ENCODE peak calls at places on chromosomes 16 and 17, in six cellular contexts. E, M, U, Q, K and W are unnamed samples.

GRCh38 chr16:82769845-82770244 is 143.1 kb downstream of the CDH13 start:
- DNase-seq in E (no peak), K (no peak), M (no peak), U (no peak), Q (no peak), W (no peak)

GRCh38 chr16:66996324-66996982 is 8.1 kb downstream of the CES4A start:
- DNase-seq in E (no peak), M (no peak), U (peak), Q (peak), K (no peak), W (peak)

GRCh38 chr17:74822329-74823175 is 37.1 kb downstream of the GRIN2C start:
- DNase-seq in M (no peak), K (no peak), E (no peak), U (no peak), Q (no peak), W (no peak)

GRCh38 chr16:82627811-82628339 is 1.1 kb downstream of the CDH13 start:
- DNase-seq in U (peak), Q (peak), M (no peak), K (no peak), E (peak), W (no peak)

GRCh38 chr17:55769625-55770000 is 18.8 kb downstream of the PCTP start:
- DNase-seq in M (no peak), E (no peak), U (peak), Q (peak), K (no peak), W (peak)

GRCh38 chr16:47697826-47698225 is 236.7 kb downstream of the PHKB start:
- DNase-seq in E (no peak), U (no peak), K (no peak), M (no peak), Q (no peak), W (no peak)

GRCh38 chr16:85812811-85813700 is 13.6 kb downstream of the COX4I1 start:
- DNase-seq in K (no peak), E (no peak), U (no peak), M (no peak), Q (no peak), W (no peak)

GRCh38 chr17:81999975-82000802 is 22.5 kb downstream of the CENPX start:
- DNase-seq in K (no peak), U (no peak), M (no peak), Q (no peak), E (no peak), W (no peak)

GRCh38 chr16:53417011-53417410 is 17.3 kb upstream of the RBL2 start:
- DNase-seq in Q (peak), E (no peak), U (no peak), K (no peak), M (no peak), W (no peak)

GRCh38 chr17:46832945-46833839 is 14.7 kb upstream of the WNT3 start:
- DNase-seq in K (no peak), M (no peak), E (peak), Q (peak), U (peak), W (no peak)

GRCh38 chr17:14373587-14374259 is 72.8 kb downstream of the HS3ST3B1 start:
- DNase-seq in U (no peak), E (no peak), M (no peak), K (no peak), Q (peak), W (peak)

GRCh38 chr16:19417640-19418039 is at the start of gene TMC5:
- DNase-seq in Q (no peak), M (no peak), U (no peak), K (no peak), E (no peak), W (no peak)

GRCh38 chr17:70040336-70040735 is 34.7 kb upstream of the KCNJ16 start:
- DNase-seq in U (peak), K (no peak), Q (peak), M (no peak), E (no peak), W (no peak)

GRCh38 chr17:28485049-28485448 is 11.6 kb downstream of the SLC13A2 start:
- DNase-seq in U (no peak), E (no peak), Q (no peak), K (no peak), M (no peak), W (no peak)

GRCh38 chr16:23771027-23771426 is 16.2 kb downstream of the CHP2 start:
- DNase-seq in Q (peak), M (no peak), U (peak), K (no peak), E (no peak), W (no peak)

GRCh38 chr17:82684207-82684903 is 14.1 kb downstream of the RAB40B start:
- DNase-seq in M (no peak), E (no peak), Q (peak), K (no peak), U (peak), W (peak)

GRCh38 chr17:74325743-74326379 is at the start of gene KIF19:
- DNase-seq in Q (peak), E (peak), U (no peak), K (peak), M (no peak), W (peak)

GRCh38 chr17:35486920-35487727 is 38.6 kb upstream of the SLFN13 start:
- DNase-seq in E (no peak), K (no peak), M (no peak), U (no peak), Q (peak), W (peak)

GRCh38 chr17:3665834-3666233 is 2.5 kb downstream of the TAX1BP3 start:
- DNase-seq in K (no peak), E (no peak), U (no peak), Q (no peak), M (no peak), W (no peak)

GRCh38 chr17:74011963-74012362 is 191.5 kb upstream of the RPL38 start:
- DNase-seq in Q (no peak), E (no peak), M (no peak), K (peak), U (no peak), W (peak)

GRCh38 chr17:4506180-4506814 is 7.6 kb downstream of the SPNS2 start:
- DNase-seq in E (no peak), K (no peak), U (no peak), Q (no peak), M (no peak), W (no peak)

GRCh38 chr17:68195667-68196393 is 52.0 kb upstream of the AMZ2 start:
- DNase-seq in E (peak), U (peak), M (no peak), Q (no peak), K (peak), W (peak)

GRCh38 chr17:2173005-2173404 is 118.1 kb downstream of the HIC1 start:
- DNase-seq in E (no peak), U (no peak), Q (peak), K (no peak), M (no peak), W (no peak)

GRCh38 chr17:17495448-17496188 is 577 bp downstream of the RASD1 start:
- DNase-seq in U (peak), E (peak), Q (peak), M (no peak), K (no peak), W (peak)

GRCh38 chr16:380837-381787 is 666 bp downstream of the PGAP6 start:
- DNase-seq in Q (peak), K (peak), M (no peak), E (peak), U (no peak), W (peak)

GRCh38 chr17:48908853-48909394 is 717 bp downstream of the UBE2Z start:
- DNase-seq in Q (peak), M (peak), K (peak), U (peak), E (peak), W (peak)

GRCh38 chr16:85164838-85165516 is 52.7 kb upstream of the CIBAR2 start:
- DNase-seq in M (no peak), K (no peak), U (no peak), Q (no peak), E (no peak), W (no peak)

GRCh38 chr17:35286120-35286781 is 43.4 kb downstream of the SLFN5 start:
- DNase-seq in M (no peak), U (peak), K (no peak), E (no peak), Q (no peak), W (no peak)

GRCh38 chr17:77184474-77184873 is 43.7 kb downstream of the SEC14L1 start:
- DNase-seq in Q (peak), M (no peak), K (peak), U (no peak), E (no peak), W (no peak)

GRCh38 chr17:77182773-77183172 is 42.0 kb downstream of the SEC14L1 start:
- DNase-seq in K (no peak), M (no peak), U (no peak), E (no peak), Q (no peak), W (no peak)

GRCh38 chr17:77185137-77185536 is 44.4 kb downstream of the SEC14L1 start:
- DNase-seq in K (no peak), E (peak), Q (peak), U (peak), M (no peak), W (no peak)

GRCh38 chr17:77180503-77181330 is 39.9 kb downstream of the SEC14L1 start:
- DNase-seq in M (no peak), E (no peak), Q (no peak), U (no peak), K (no peak), W (no peak)

GRCh38 chr17:77182205-77182604 is 41.4 kb downstream of the SEC14L1 start:
- DNase-seq in M (no peak), E (no peak), Q (no peak), K (no peak), U (no peak), W (no peak)
- TF ChIP-seq EZH2phosphoT487 in M (no peak), E (no peak), Q (no peak), K (no peak), U (no peak), W (no peak)

GRCh38 chr16:14168146-14168545 is 97.0 kb downstream of the MRTFB start:
- DNase-seq in Q (no peak), U (no peak), K (no peak), M (no peak), E (no peak), W (no peak)

DNA sequence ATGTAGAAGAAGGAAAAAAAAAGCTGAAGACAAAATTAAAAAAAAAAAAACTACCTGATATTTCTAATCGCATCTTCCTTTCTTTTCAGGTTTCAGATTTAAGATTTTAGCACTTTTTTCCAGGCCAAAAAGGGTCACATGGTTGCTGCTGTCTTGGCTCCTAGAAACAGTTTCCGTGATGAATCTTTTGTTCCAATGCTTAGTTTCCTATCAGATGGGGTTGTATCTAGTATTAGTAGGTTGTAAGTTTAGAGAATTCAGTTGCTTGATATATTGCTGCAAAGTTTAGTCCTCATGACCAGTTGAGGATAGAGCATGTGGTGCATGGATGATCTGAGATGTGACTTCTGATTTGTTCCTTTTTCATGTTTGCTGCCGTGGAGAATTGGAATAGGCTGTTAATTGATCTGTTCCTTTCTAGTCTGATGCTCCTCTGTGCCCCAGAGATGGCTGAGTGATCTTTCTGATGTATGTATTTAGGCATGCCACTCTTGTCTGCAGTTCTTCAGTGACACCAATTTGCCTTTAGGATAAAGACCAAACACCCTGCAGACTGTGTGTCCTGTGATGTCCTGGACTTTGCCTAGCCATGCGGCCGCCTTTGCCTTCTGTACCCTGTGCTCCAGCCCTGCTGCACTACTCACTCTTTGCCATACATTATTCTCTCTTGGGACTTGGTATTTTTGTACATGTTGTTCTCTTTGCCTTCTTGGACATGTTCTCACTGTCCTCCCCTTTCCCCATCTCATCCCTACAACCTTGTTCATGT is 94.0 kb downstream of the MRTFB start:
- DNase-seq in K (no peak), M (no peak), Q (no peak), U (no peak), E (no peak), W (peak)
- TF ChIP-seq EZH2phosphoT487 in K (no peak), M (no peak), Q (no peak), U (no peak), E (no peak), W (no peak)

GRCh38 chr17:61479493-61480413 is 27.5 kb downstream of the TBX4 start:
- DNase-seq in Q (no peak), E (no peak), U (no peak), M (no peak), K (no peak), W (peak)
- TF ChIP-seq EZH2phosphoT487 in Q (no peak), E (no peak), U (no peak), M (no peak), K (no peak), W (no peak)

DNA sequence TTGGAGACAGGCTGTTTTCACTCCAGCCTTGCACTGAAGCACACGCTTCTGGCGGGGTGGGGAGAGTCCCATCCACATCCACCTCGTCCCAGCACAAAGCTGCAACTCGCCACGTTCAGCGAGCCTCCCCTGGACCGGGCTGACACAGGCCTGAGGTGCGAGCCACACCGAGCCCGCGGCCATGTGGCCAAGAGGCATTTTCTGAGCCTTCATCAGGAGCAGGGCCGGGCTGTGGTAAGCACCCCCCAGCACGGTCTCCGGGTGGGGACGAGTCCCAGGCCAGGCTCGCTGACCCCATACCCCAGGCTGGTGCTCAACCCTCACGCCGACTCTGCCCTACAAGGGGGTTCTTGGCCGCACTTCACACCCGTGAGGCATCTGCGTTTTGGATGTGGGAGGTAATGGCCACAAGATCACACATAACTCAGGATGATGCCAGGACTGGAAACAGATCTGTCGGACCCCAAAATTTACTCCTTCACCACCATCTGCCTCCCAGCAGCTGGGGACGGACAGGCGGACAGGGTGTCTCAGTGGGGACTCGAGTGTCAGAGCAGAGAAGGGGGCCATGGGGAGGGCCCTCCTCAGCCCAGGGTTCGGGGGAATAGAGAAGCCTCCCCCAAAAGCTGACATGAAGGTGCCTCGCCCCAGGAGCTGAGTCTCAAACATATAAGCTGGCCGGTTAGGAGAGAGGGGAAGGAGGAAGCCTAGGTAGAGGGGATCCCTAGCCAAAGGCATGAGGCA is 28.5 kb downstream of the TBC1D16 start:
- DNase-seq in K (no peak), E (no peak), M (no peak), U (no peak), Q (no peak), W (no peak)
- TF ChIP-seq EZH2phosphoT487 in K (no peak), E (no peak), M (no peak), U (no peak), Q (no peak), W (no peak)